ENCODE peak calls at places on chromosomes 16 and 17, in five cellular contexts. One of them, this sample, is unnamed.
A peak's percentile ranks its signal among the peaks of the same experiment; 100 is the strongest.

GRCh38 chr16:88287219-88287618 is 95.5 kb upstream of the ZNF469 start:
- DNase-seq in stomach: no peak
- DNase-seq in uterus: no peak
- DNase-seq in HepG2: peak; percentile 18
- DNase-seq in ovary: no peak
- DNase-seq in this sample: no peak

GRCh38 chr17:76738468-76738850 is 540 bp downstream of the MFSD11 start:
- DNase-seq in uterus: no peak
- DNase-seq in ovary: no peak
- DNase-seq in stomach: no peak
- DNase-seq in HepG2: no peak
- DNase-seq in this sample: no peak

GRCh38 chr16:85412911-85413520 is 200.1 kb upstream of the GSE1 start:
- DNase-seq in HepG2: no peak
- DNase-seq in uterus: no peak
- DNase-seq in stomach: no peak
- DNase-seq in ovary: peak; percentile 26
- DNase-seq in this sample: no peak

GRCh38 chr16:52611817-52612673 is 65.1 kb upstream of the TOX3 start:
- DNase-seq in ovary: no peak
- DNase-seq in uterus: no peak
- DNase-seq in stomach: peak; percentile 44
- DNase-seq in HepG2: peak; percentile 99
- DNase-seq in this sample: peak; percentile 56

GRCh38 chr17:82272495-82273326 is 789 bp downstream of the CSNK1D start:
- DNase-seq in uterus: peak; percentile 46
- DNase-seq in HepG2: no peak
- DNase-seq in stomach: no peak
- DNase-seq in ovary: no peak
- DNase-seq in this sample: peak; percentile 58

GRCh38 chr17:56978441-56979090 is 635 bp downstream of the SCPEP1 start:
- DNase-seq in ovary: no peak
- DNase-seq in HepG2: no peak
- DNase-seq in uterus: no peak
- DNase-seq in stomach: no peak
- DNase-seq in this sample: no peak

GRCh38 chr17:41689497-41690299 is 1.0 kb downstream of the EIF1 start:
- DNase-seq in uterus: no peak
- DNase-seq in HepG2: peak; percentile 69
- DNase-seq in ovary: no peak
- DNase-seq in stomach: no peak
- DNase-seq in this sample: peak; percentile 34

GRCh38 chr16:87375426-87376135 is 8.0 kb downstream of the FBXO31 start:
- DNase-seq in stomach: no peak
- DNase-seq in ovary: no peak
- DNase-seq in HepG2: no peak
- DNase-seq in uterus: no peak
- DNase-seq in this sample: no peak

GRCh38 chr17:78665385-78665951 is 88.3 kb upstream of the DNAH17 start:
- DNase-seq in stomach: no peak
- DNase-seq in HepG2: no peak
- DNase-seq in ovary: peak; percentile 6
- DNase-seq in uterus: no peak
- DNase-seq in this sample: no peak

GRCh38 chr16:67542464-67542863 is 13.8 kb downstream of the RIPOR1 start:
- DNase-seq in stomach: peak; percentile 40
- DNase-seq in ovary: no peak
- DNase-seq in uterus: no peak
- DNase-seq in HepG2: no peak
- DNase-seq in this sample: peak; percentile 55

GRCh38 chr16:72179592-72179991 is 7.6 kb upstream of the PMFBP1 start:
- DNase-seq in stomach: no peak
- DNase-seq in ovary: no peak
- DNase-seq in uterus: no peak
- DNase-seq in HepG2: no peak
- DNase-seq in this sample: no peak

GRCh38 chr16:4244254-4244812 is 2.5 kb upstream of the SRL start:
- DNase-seq in uterus: no peak
- DNase-seq in HepG2: no peak
- DNase-seq in ovary: no peak
- DNase-seq in stomach: peak; percentile 62
- DNase-seq in this sample: no peak

GRCh38 chr16:4249546-4249945 is 7.7 kb upstream of the SRL start:
- DNase-seq in ovary: no peak
- DNase-seq in uterus: no peak
- DNase-seq in stomach: no peak
- DNase-seq in HepG2: no peak
- DNase-seq in this sample: no peak

GRCh38 chr16:4245400-4245799 is 3.5 kb upstream of the SRL start:
- DNase-seq in HepG2: no peak
- DNase-seq in stomach: no peak
- DNase-seq in uterus: no peak
- DNase-seq in ovary: no peak
- DNase-seq in this sample: no peak

GRCh38 chr16:4244881-4245280 is 3.0 kb upstream of the SRL start:
- DNase-seq in HepG2: no peak
- DNase-seq in stomach: no peak
- DNase-seq in uterus: no peak
- DNase-seq in ovary: no peak
- DNase-seq in this sample: no peak

GRCh38 chr16:4246777-4247476 is 5.0 kb upstream of the SRL start:
- DNase-seq in ovary: no peak
- DNase-seq in HepG2: no peak
- DNase-seq in uterus: no peak
- DNase-seq in stomach: no peak
- DNase-seq in this sample: no peak
- TF ChIP-seq POLR2A in ovary: no peak
- TF ChIP-seq POLR2A in HepG2: no peak
- TF ChIP-seq POLR2A in uterus: no peak
- TF ChIP-seq POLR2A in stomach: no peak
- TF ChIP-seq POLR2A in this sample: no peak

DNA sequence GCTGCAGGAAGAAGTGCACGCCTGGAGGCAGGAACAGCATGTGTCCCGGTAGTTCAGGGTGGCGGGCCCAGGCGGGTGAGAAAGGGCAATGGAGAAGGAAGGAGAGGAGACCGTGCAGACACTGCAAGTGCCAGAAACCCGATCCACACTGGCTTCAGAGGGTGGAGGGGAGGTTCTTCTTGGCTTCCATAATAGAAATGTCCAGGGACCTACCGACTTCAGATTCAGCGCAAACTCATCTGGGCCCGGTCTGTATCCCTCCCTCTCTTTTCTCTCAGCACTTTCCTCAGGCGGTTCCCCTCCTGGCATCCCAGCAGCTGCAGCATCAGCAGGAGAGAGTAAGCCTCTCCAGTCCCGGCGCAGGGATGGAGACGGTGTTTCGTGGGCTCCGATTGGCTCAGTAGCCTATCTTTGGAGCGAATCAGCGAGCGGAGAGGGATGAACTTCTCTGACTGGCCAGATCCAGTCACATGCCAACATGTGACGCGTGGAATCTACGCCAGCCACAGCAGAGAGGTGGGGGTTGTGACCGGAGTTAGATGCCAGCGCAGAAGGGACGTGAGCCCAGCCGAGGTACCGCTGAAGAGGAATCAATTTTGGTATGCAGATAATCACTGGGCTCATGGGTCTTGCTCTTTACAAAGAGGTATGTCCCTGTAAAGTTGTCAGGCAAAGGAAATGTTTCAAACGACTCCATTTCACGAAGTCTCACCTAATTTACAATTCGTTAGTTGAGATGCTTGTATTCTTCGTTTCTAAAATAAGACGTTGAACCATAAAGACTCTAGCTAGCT is 1.9 kb upstream of the PRPSAP2 start:
- DNase-seq in ovary: peak; percentile 92
- DNase-seq in uterus: peak; percentile 92
- DNase-seq in stomach: peak; percentile 94
- DNase-seq in HepG2: peak; percentile 91
- DNase-seq in this sample: peak; percentile 94
- TF ChIP-seq POLR2A in ovary: peak; percentile 94
- TF ChIP-seq POLR2A in uterus: peak; percentile 97
- TF ChIP-seq POLR2A in stomach: no peak
- TF ChIP-seq POLR2A in HepG2: peak; percentile 43
- TF ChIP-seq POLR2A in this sample: peak; percentile 72

DNA sequence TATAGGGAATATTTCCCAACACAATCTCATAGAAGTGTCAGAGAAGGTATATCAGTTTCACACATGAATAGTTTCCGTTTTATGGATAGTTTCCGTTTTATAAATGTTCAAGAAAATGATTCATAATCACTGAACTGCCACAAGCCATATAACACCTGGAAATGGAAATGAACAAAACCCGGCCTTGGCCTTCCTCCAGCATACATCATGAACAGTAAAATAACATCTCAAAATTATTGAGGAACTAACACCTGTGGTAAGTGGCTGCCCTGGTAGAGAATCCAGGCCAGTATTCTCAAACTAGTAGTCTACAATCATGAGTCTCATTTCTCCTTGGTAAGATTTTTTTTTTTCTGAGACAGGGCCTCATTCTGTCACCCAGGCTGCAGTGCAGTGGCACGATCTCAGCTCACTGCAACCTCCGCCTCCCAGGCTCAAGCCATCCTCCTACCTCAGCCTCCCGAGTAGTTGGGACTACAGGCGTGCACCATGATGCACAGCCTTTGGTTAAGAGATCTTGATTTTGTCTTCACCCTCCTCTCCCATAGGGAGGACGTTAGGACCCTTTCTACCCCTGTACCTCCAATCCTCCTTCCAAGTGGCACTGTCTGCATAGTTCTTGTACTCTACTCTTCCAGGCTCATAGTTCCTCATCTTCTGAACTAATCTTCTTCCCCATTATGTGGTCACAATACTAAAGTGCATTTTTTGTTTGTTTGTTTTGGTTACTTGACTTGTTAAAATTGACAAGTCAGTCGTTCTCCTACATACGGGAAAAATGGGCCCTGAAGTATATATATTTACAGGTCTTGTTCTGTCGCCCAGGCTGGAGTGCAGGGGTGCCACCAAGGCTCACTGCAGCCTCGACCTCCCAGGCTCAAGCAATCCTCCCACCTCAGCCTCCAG is 15.0 kb upstream of the RGS9 start:
- DNase-seq in HepG2: no peak
- DNase-seq in uterus: no peak
- DNase-seq in ovary: no peak
- DNase-seq in stomach: no peak
- DNase-seq in this sample: peak; percentile 20
- TF ChIP-seq POLR2A in HepG2: no peak
- TF ChIP-seq POLR2A in uterus: no peak
- TF ChIP-seq POLR2A in ovary: no peak
- TF ChIP-seq POLR2A in stomach: no peak
- TF ChIP-seq POLR2A in this sample: no peak

GRCh38 chr16:47460755-47461597 is at the start of the genes ITFG1 and PHKB:
- DNase-seq in stomach: peak; percentile 91
- DNase-seq in uterus: peak; percentile 90
- DNase-seq in ovary: peak; percentile 93
- DNase-seq in HepG2: peak; percentile 92
- DNase-seq in this sample: peak; percentile 93
- TF ChIP-seq POLR2A in stomach: no peak
- TF ChIP-seq POLR2A in uterus: peak; percentile 72
- TF ChIP-seq POLR2A in ovary: peak; percentile 45
- TF ChIP-seq POLR2A in HepG2: peak; percentile 80
- TF ChIP-seq POLR2A in this sample: peak; percentile 72

GRCh38 chr17:8838551-8839095 is 28.9 kb downstream of the PIK3R6 start:
- DNase-seq in stomach: no peak
- DNase-seq in uterus: no peak
- DNase-seq in ovary: no peak
- DNase-seq in HepG2: no peak
- DNase-seq in this sample: no peak

GRCh38 chr17:8835631-8836364 is 31.7 kb downstream of the PIK3R6 start:
- DNase-seq in HepG2: no peak
- DNase-seq in uterus: no peak
- DNase-seq in stomach: no peak
- DNase-seq in ovary: no peak
- DNase-seq in this sample: no peak

GRCh38 chr17:8839410-8839935 is 28.0 kb downstream of the PIK3R6 start:
- DNase-seq in uterus: no peak
- DNase-seq in stomach: no peak
- DNase-seq in HepG2: no peak
- DNase-seq in ovary: no peak
- DNase-seq in this sample: no peak

GRCh38 chr17:8836821-8837426 is 30.6 kb downstream of the PIK3R6 start:
- DNase-seq in uterus: no peak
- DNase-seq in HepG2: no peak
- DNase-seq in ovary: no peak
- DNase-seq in stomach: no peak
- DNase-seq in this sample: no peak

DNA sequence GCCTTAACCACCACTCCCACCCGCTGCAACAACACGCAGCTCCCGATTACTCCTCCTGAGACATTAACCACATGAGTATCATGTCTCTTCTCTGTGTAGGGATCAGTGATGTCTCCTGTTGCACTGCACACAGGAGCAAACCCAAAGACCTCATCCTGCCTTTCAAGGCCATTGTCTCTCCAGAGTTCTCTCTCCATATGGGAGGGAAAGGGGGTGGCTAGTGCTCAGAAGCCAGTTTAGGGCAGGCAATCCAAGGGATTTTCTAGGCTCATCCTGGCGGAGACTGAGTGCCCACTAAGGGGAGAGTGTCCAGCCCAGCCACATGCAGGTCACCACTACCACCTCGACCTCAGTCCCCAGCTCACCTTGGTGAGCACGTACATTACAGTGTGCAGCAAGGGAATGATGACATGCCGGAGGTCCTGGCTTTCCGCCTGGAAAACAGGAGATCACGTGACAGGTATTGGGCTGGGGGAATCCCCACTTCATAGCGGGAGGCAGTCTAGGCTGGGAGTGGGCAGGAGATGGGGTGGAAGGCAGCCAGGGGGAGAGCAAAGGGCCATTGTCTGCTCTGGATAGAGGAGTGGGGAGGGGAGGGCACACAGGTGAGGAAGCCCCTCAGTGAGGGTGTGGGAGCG is 29.9 kb downstream of the PIK3R6 start:
- DNase-seq in ovary: no peak
- DNase-seq in HepG2: no peak
- DNase-seq in uterus: no peak
- DNase-seq in stomach: no peak
- DNase-seq in this sample: no peak
- TF ChIP-seq POLR2A in ovary: no peak
- TF ChIP-seq POLR2A in HepG2: no peak
- TF ChIP-seq POLR2A in uterus: no peak
- TF ChIP-seq POLR2A in stomach: no peak
- TF ChIP-seq POLR2A in this sample: no peak

GRCh38 chr17:74390680-74391653 is 23.7 kb downstream of the GPR142 start:
- DNase-seq in HepG2: no peak
- DNase-seq in ovary: no peak
- DNase-seq in stomach: no peak
- DNase-seq in uterus: no peak
- DNase-seq in this sample: no peak
- TF ChIP-seq POLR2A in HepG2: no peak
- TF ChIP-seq POLR2A in ovary: no peak
- TF ChIP-seq POLR2A in stomach: no peak
- TF ChIP-seq POLR2A in uterus: no peak
- TF ChIP-seq POLR2A in this sample: no peak

GRCh38 chr17:5485270-5486205 is at the start of gene DERL2:
- DNase-seq in uterus: no peak
- DNase-seq in ovary: no peak
- DNase-seq in stomach: no peak
- DNase-seq in HepG2: peak; percentile 33
- DNase-seq in this sample: no peak
- TF ChIP-seq POLR2A in uterus: no peak
- TF ChIP-seq POLR2A in ovary: peak; percentile 42
- TF ChIP-seq POLR2A in stomach: no peak
- TF ChIP-seq POLR2A in HepG2: no peak
- TF ChIP-seq POLR2A in this sample: no peak

GRCh38 chr16:1771072-1771863 is at the start of gene NME3:
- DNase-seq in HepG2: peak; percentile 17
- DNase-seq in stomach: peak; percentile 81
- DNase-seq in ovary: peak; percentile 86
- DNase-seq in uterus: peak; percentile 79
- DNase-seq in this sample: peak; percentile 85
- TF ChIP-seq POLR2A in HepG2: no peak
- TF ChIP-seq POLR2A in stomach: no peak
- TF ChIP-seq POLR2A in ovary: no peak
- TF ChIP-seq POLR2A in uterus: no peak
- TF ChIP-seq POLR2A in this sample: no peak

This sample was measured in transverse colon.